ENCODE peak calls at places on chromosomes 13 and 19, in nine cellular contexts. N, F, M, K, Y, E, P, U and G are unnamed samples.

GRCh38 chr13:100542546-100543156 is 45.9 kb downstream of the GGACT start:
- DNase-seq in K (no peak), Y (no peak), N (peak; percentile 76), M (peak; percentile 42), E (no peak), P (peak; percentile 14), U (no peak), F (no peak), G (peak; percentile 57)

GRCh38 chr19:20078696-20079095 is 896 bp downstream of the ZNF90 start:
- DNase-seq in K (peak; percentile 49), F (peak; percentile 15), E (peak; percentile 19), N (peak; percentile 13), U (peak; percentile 9), P (peak; percentile 65), M (peak; percentile 28), Y (no peak), G (peak; percentile 12)

GRCh38 chr13:36089130-36089529 is 42.1 kb downstream of the DCLK1 start:
- DNase-seq in M (no peak), N (no peak), F (no peak), U (no peak), Y (no peak), P (no peak), E (no peak), K (no peak), G (no peak)

GRCh38 chr19:41740415-41741243 is 14.7 kb upstream of the CEACAM6 start:
- DNase-seq in Y (no peak), N (no peak), U (no peak), E (peak; percentile 25), K (no peak), P (peak; percentile 37), M (no peak), F (no peak), G (no peak)

GRCh38 chr13:26047040-26047439 is 4.8 kb downstream of the SHISA2 start:
- DNase-seq in Y (no peak), P (no peak), E (no peak), F (no peak), M (no peak), N (no peak), U (no peak), K (no peak), G (no peak)

GRCh38 chr13:27965740-27966640 is 3.1 kb downstream of the CDX2 start:
- DNase-seq in U (no peak), M (no peak), E (no peak), P (no peak), N (no peak), Y (no peak), F (no peak), K (no peak), G (no peak)

GRCh38 chr13:45861352-45861751 is 9.8 kb upstream of the SIAH3 start:
- DNase-seq in E (no peak), F (no peak), U (no peak), N (no peak), K (no peak), Y (no peak), P (no peak), M (no peak), G (no peak)

GRCh38 chr19:45097776-45098520 is 5.0 kb downstream of the PPP1R37 start:
- DNase-seq in N (no peak), P (no peak), F (peak; percentile 39), K (peak; percentile 70), M (peak; percentile 91), Y (no peak), E (no peak), U (no peak), G (no peak)

GRCh38 chr19:55358943-55359908 is 3.8 kb downstream of the GARIN5B start:
- DNase-seq in N (no peak), E (no peak), F (no peak), K (no peak), M (no peak), P (no peak), U (no peak), Y (no peak), G (no peak)

GRCh38 chr13:35712907-35713685 is 236.6 kb upstream of the MAB21L1 start:
- DNase-seq in F (no peak), E (no peak), K (no peak), M (peak; percentile 89), P (no peak), U (no peak), Y (no peak), N (no peak), G (no peak)

GRCh38 chr13:35481777-35482176 is 5.3 kb upstream of the MAB21L1 start:
- DNase-seq in Y (no peak), M (no peak), P (no peak), K (no peak), E (no peak), N (no peak), U (no peak), F (no peak), G (no peak)

GRCh38 chr19:47369923-47370625 is 21.0 kb downstream of the DHX34 start:
- DNase-seq in P (no peak), K (no peak), F (peak; percentile 85), M (peak; percentile 55), E (no peak), Y (no peak), N (no peak), U (no peak), G (no peak)

GRCh38 chr13:98451676-98452105 is 125.2 kb downstream of the STK24 start:
- DNase-seq in E (no peak), U (no peak), M (no peak), N (no peak), Y (no peak), F (peak; percentile 60), K (no peak), P (no peak), G (no peak)

GRCh38 chr19:55014714-55015113 is 23.4 kb downstream of the GP6 start:
- DNase-seq in E (no peak), N (peak; percentile 56), K (no peak), M (no peak), U (no peak), P (peak; percentile 40), Y (no peak), F (no peak), G (peak; percentile 19)

GRCh38 chr13:31884556-31884955 is 145.2 kb downstream of the RXFP2 start:
- DNase-seq in K (no peak), P (no peak), M (no peak), E (no peak), U (no peak), F (no peak), N (no peak), Y (no peak), G (no peak)

GRCh38 chr19:23254141-23254910 is 4.1 kb upstream of the ZNF724 start:
- DNase-seq in F (no peak), Y (no peak), U (no peak), M (no peak), K (no peak), P (no peak), N (no peak), E (no peak), G (no peak)

GRCh38 chr19:38557205-38557799 is 60.5 kb downstream of the MAP4K1 start:
- DNase-seq in N (peak; percentile 83), F (no peak), P (peak; percentile 52), M (no peak), K (no peak), Y (no peak), U (no peak), E (peak; percentile 37), G (peak; percentile 32)